ENCODE peak calls at places on chromosomes 12 and 14, in eight cellular contexts. One of them, this sample, is unnamed. For H3K4me1, the result is how much of the 10 kb centered on the place peaks cover.

GRCh38 chr14:75249251-75249957 is 29.2 kb upstream of the FOS start:
- DNase-seq in body of pancreas: peak
- DNase-seq in Peyer's patch: peak
- DNase-seq in aorta: peak
- DNase-seq in adrenal gland: peak
- DNase-seq in CD8-positive, alpha-beta memory T cell: peak
- DNase-seq in ovary: no peak
- DNase-seq in A549: no peak
- DNase-seq in this sample: no peak

GRCh38 chr14:98959958-98960616 is 311.9 kb downstream of the BCL11B start:
- DNase-seq in A549: no peak
- DNase-seq in ovary: no peak
- DNase-seq in CD8-positive, alpha-beta memory T cell: no peak
- DNase-seq in aorta: no peak
- DNase-seq in adrenal gland: no peak
- DNase-seq in body of pancreas: no peak
- DNase-seq in Peyer's patch: no peak
- DNase-seq in this sample: no peak

GRCh38 chr12:42361909-42362706 is 36.1 kb downstream of the PPHLN1 start:
- DNase-seq in Peyer's patch: no peak
- DNase-seq in body of pancreas: no peak
- DNase-seq in ovary: no peak
- DNase-seq in A549: no peak
- DNase-seq in aorta: no peak
- DNase-seq in CD8-positive, alpha-beta memory T cell: no peak
- DNase-seq in adrenal gland: peak
- DNase-seq in this sample: no peak

GRCh38 chr14:51638071-51638944 is 13.4 kb upstream of the FRMD6 start:
- DNase-seq in aorta: peak
- DNase-seq in ovary: no peak
- DNase-seq in CD8-positive, alpha-beta memory T cell: no peak
- DNase-seq in Peyer's patch: no peak
- DNase-seq in body of pancreas: no peak
- DNase-seq in adrenal gland: no peak
- DNase-seq in A549: peak
- DNase-seq in this sample: no peak

GRCh38 chr12:13175499-13175898 is 21.0 kb upstream of the EMP1 start:
- DNase-seq in body of pancreas: no peak
- DNase-seq in adrenal gland: no peak
- DNase-seq in A549: no peak
- DNase-seq in aorta: no peak
- DNase-seq in ovary: no peak
- DNase-seq in CD8-positive, alpha-beta memory T cell: no peak
- DNase-seq in Peyer's patch: no peak
- DNase-seq in this sample: no peak

GRCh38 chr14:26276757-26277156 is 321.1 kb downstream of the NOVA1 start:
- DNase-seq in ovary: no peak
- DNase-seq in CD8-positive, alpha-beta memory T cell: no peak
- DNase-seq in Peyer's patch: no peak
- DNase-seq in body of pancreas: no peak
- DNase-seq in adrenal gland: no peak
- DNase-seq in aorta: no peak
- DNase-seq in A549: peak
- DNase-seq in this sample: no peak

GRCh38 chr12:121513464-121514183 is 67.2 kb downstream of the KDM2B start:
- DNase-seq in body of pancreas: peak
- DNase-seq in CD8-positive, alpha-beta memory T cell: no peak
- DNase-seq in A549: peak
- DNase-seq in aorta: no peak
- DNase-seq in ovary: no peak
- DNase-seq in Peyer's patch: peak
- DNase-seq in adrenal gland: peak
- DNase-seq in this sample: no peak

GRCh38 chr12:12562585-12563245 is at the start of gene DUSP16:
- DNase-seq in Peyer's patch: peak
- DNase-seq in A549: peak
- DNase-seq in aorta: peak
- DNase-seq in ovary: peak
- DNase-seq in adrenal gland: peak
- DNase-seq in CD8-positive, alpha-beta memory T cell: peak
- DNase-seq in body of pancreas: peak
- DNase-seq in this sample: peak

GRCh38 chr14:43411841-43412240 is 1095.2 kb downstream of the FSCB start:
- DNase-seq in adrenal gland: no peak
- DNase-seq in Peyer's patch: no peak
- DNase-seq in ovary: no peak
- DNase-seq in CD8-positive, alpha-beta memory T cell: no peak
- DNase-seq in aorta: no peak
- DNase-seq in body of pancreas: no peak
- DNase-seq in A549: no peak
- DNase-seq in this sample: no peak

GRCh38 chr14:105177082-105177481 is 4.0 kb downstream of the NUDT14 start:
- DNase-seq in adrenal gland: no peak
- DNase-seq in CD8-positive, alpha-beta memory T cell: no peak
- DNase-seq in A549: no peak
- DNase-seq in aorta: no peak
- DNase-seq in body of pancreas: peak
- DNase-seq in ovary: no peak
- DNase-seq in Peyer's patch: no peak
- DNase-seq in this sample: no peak

GRCh38 chr14:53591816-53592215 is 364.8 kb downstream of the BMP4 start:
- DNase-seq in CD8-positive, alpha-beta memory T cell: no peak
- DNase-seq in Peyer's patch: no peak
- DNase-seq in aorta: no peak
- DNase-seq in body of pancreas: no peak
- DNase-seq in A549: no peak
- DNase-seq in ovary: no peak
- DNase-seq in adrenal gland: no peak
- DNase-seq in this sample: no peak

GRCh38 chr12:96131230-96131788 is 62.9 kb upstream of the ELK3 start:
- DNase-seq in ovary: no peak
- DNase-seq in CD8-positive, alpha-beta memory T cell: no peak
- DNase-seq in body of pancreas: peak
- DNase-seq in A549: no peak
- DNase-seq in aorta: no peak
- DNase-seq in Peyer's patch: no peak
- DNase-seq in adrenal gland: no peak
- DNase-seq in this sample: no peak

GRCh38 chr12:6237830-6238229 is 37.6 kb downstream of the CD9 start:
- DNase-seq in body of pancreas: no peak
- DNase-seq in A549: no peak
- DNase-seq in adrenal gland: no peak
- DNase-seq in CD8-positive, alpha-beta memory T cell: no peak
- DNase-seq in aorta: no peak
- DNase-seq in Peyer's patch: no peak
- DNase-seq in ovary: no peak
- DNase-seq in this sample: no peak

GRCh38 chr12:46221255-46222128 is 47.4 kb downstream of the SLC38A1 start:
- DNase-seq in CD8-positive, alpha-beta memory T cell: no peak
- DNase-seq in body of pancreas: no peak
- DNase-seq in Peyer's patch: no peak
- DNase-seq in A549: no peak
- DNase-seq in ovary: no peak
- DNase-seq in adrenal gland: no peak
- DNase-seq in aorta: no peak
- DNase-seq in this sample: no peak

GRCh38 chr14:50425816-50426215 is 29.1 kb upstream of the CDKL1 start:
- DNase-seq in Peyer's patch: no peak
- DNase-seq in CD8-positive, alpha-beta memory T cell: no peak
- DNase-seq in A549: no peak
- DNase-seq in ovary: no peak
- DNase-seq in body of pancreas: no peak
- DNase-seq in adrenal gland: no peak
- DNase-seq in aorta: no peak
- DNase-seq in this sample: no peak

GRCh38 chr14:53663709-53664108 is 292.9 kb downstream of the BMP4 start:
- DNase-seq in ovary: no peak
- DNase-seq in adrenal gland: peak
- DNase-seq in A549: peak
- DNase-seq in body of pancreas: no peak
- DNase-seq in Peyer's patch: peak
- DNase-seq in aorta: no peak
- DNase-seq in CD8-positive, alpha-beta memory T cell: no peak
- DNase-seq in this sample: peak

GRCh38 chr14:81710232-81710845 is 176.7 kb upstream of the SEL1L start:
- DNase-seq in A549: peak
- DNase-seq in Peyer's patch: no peak
- DNase-seq in body of pancreas: peak
- DNase-seq in aorta: no peak
- DNase-seq in adrenal gland: peak
- DNase-seq in ovary: no peak
- DNase-seq in CD8-positive, alpha-beta memory T cell: no peak
- DNase-seq in this sample: no peak

DNA sequence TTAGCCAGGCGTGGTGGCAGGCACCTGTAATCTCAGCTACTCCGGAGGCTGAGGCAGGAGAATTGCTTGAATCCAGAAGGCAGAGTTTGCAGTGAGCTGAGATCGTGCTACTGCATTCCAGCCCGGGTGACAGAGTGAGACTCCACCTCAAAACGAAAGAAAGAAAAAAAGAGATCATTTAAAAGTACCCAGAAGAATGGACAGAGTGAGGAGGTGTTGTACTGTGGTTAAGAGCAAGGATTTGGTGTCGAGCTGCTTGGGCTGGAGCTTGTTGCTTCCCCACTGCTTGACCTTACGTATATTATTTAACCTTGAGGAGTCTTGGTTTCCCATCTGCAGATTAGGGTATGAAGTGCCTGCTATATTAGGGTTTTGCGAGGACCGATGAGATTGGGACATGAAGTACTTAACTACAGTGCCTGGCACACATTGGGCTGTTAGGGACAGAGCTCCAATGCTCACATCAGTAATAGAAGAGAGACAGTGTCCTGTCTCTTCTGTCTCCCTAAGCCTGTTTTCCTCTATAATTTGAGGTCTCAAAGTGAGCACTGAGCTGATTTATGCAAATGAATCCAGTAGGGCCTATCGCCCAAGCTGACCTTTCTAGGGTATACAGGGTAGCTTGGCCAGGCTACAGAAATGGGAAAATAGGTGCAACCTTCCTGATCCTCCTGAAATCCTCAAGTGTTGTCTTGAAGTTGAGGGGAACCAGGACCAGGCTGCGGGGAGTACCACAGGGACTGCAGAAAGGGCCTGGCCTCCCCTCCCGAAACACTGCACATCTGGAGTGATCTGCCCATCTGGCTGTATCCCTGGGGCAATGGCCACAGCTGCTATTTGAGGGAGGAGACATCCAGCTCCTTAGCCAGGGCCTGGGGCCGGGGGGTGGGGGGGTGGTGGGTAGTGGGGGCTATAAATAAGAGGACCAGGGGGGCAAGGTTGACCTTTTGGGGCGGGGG is 8.6 kb upstream of the HDAC7 start:
- DNase-seq in ovary: no peak
- DNase-seq in adrenal gland: no peak
- DNase-seq in CD8-positive, alpha-beta memory T cell: no peak
- DNase-seq in A549: no peak
- DNase-seq in Peyer's patch: no peak
- DNase-seq in aorta: peak
- DNase-seq in body of pancreas: no peak
- DNase-seq in this sample: peak
- H3K4me1 ChIP-seq in ovary: under half
- H3K4me1 ChIP-seq in adrenal gland: under half
- H3K4me1 ChIP-seq in CD8-positive, alpha-beta memory T cell: half or more
- H3K4me1 ChIP-seq in A549: under half
- H3K4me1 ChIP-seq in Peyer's patch: under half
- H3K4me1 ChIP-seq in aorta: under half
- H3K4me1 ChIP-seq in body of pancreas: under half
- H3K4me1 ChIP-seq in this sample: under half

DNA sequence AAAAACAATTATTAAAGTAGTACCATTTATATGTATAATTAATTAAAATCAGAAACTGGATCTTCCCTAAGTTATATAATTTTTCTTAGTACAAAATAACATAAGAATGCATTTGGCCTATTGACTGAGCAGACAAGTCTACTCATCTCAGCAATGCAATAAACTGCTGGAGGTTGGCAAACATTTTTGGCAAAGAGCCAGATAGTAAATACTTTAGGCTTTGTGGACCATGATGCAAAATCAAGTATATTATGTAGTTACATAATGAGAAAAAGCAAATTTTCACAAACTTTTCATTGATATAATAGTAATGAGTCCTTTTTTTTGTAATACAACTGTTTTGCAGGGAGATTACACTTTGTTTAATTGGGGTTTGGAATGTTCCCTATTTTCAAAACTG is 30.9 kb downstream of the ERGIC2 start:
- DNase-seq in ovary: no peak
- DNase-seq in body of pancreas: no peak
- DNase-seq in CD8-positive, alpha-beta memory T cell: no peak
- DNase-seq in adrenal gland: no peak
- DNase-seq in A549: peak
- DNase-seq in Peyer's patch: no peak
- DNase-seq in aorta: no peak
- DNase-seq in this sample: no peak
- H3K4me1 ChIP-seq in ovary: under half
- H3K4me1 ChIP-seq in body of pancreas: under half
- H3K4me1 ChIP-seq in CD8-positive, alpha-beta memory T cell: under half
- H3K4me1 ChIP-seq in adrenal gland: under half
- H3K4me1 ChIP-seq in A549: under half
- H3K4me1 ChIP-seq in Peyer's patch: under half
- H3K4me1 ChIP-seq in aorta: under half
- H3K4me1 ChIP-seq in this sample: under half

DNA sequence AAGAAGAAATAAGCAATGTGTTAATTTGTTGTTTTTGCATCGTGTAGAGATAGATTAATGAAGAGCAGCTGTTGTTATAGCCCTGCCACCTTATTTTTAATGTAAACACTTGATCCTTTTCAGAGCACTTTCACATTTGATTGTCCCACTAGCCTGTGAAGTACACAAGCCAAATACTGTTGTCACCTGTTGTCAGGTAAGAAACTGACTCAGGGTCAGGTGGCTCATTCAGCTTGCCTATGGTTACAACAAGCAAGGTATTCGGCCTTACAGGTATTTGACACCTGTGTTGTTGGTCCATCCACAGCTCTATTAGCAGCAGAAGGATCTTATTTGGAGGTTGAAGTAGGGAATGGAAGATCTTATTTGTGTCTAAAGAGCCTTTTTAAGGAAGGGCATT is 108.9 kb downstream of the GPR135 start:
- DNase-seq in aorta: no peak
- DNase-seq in ovary: no peak
- DNase-seq in Peyer's patch: no peak
- DNase-seq in CD8-positive, alpha-beta memory T cell: no peak
- DNase-seq in A549: no peak
- DNase-seq in body of pancreas: no peak
- DNase-seq in adrenal gland: no peak
- DNase-seq in this sample: no peak
- H3K4me1 ChIP-seq in aorta: under half
- H3K4me1 ChIP-seq in ovary: under half
- H3K4me1 ChIP-seq in Peyer's patch: under half
- H3K4me1 ChIP-seq in CD8-positive, alpha-beta memory T cell: under half
- H3K4me1 ChIP-seq in A549: under half
- H3K4me1 ChIP-seq in body of pancreas: under half
- H3K4me1 ChIP-seq in adrenal gland: under half
- H3K4me1 ChIP-seq in this sample: under half

DNA sequence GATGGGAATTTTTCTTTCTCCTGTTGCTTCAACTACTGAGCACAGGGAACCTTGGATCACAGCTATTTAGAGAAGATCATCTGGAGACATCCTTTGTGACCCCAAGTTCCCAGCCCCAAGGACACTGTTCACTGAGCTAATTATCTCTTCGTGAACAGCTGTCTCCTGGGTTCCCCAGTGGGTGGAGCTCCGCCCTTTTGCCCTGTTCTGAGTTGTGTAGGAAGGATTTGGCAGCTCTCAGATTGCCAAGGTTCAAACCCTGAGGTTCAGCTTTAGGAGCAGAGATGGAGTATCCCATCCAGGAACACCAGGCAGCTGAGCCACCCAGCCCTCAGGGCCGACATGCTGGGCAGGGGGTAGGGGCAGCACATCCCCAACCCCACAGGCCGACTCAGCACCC is 32.0 kb downstream of the NGB start:
- DNase-seq in adrenal gland: no peak
- DNase-seq in body of pancreas: no peak
- DNase-seq in ovary: no peak
- DNase-seq in aorta: no peak
- DNase-seq in A549: no peak
- DNase-seq in CD8-positive, alpha-beta memory T cell: no peak
- DNase-seq in Peyer's patch: no peak
- DNase-seq in this sample: no peak
- H3K4me1 ChIP-seq in adrenal gland: under half
- H3K4me1 ChIP-seq in body of pancreas: under half
- H3K4me1 ChIP-seq in ovary: under half
- H3K4me1 ChIP-seq in aorta: under half
- H3K4me1 ChIP-seq in A549: under half
- H3K4me1 ChIP-seq in CD8-positive, alpha-beta memory T cell: under half
- H3K4me1 ChIP-seq in Peyer's patch: under half
- H3K4me1 ChIP-seq in this sample: under half